ENCODE peak calls at places on chromosomes 3 and 15, in six cellular contexts. One of them, this sample, is unnamed.

GRCh38 chr15:39413558-39413957 is 167.3 kb upstream of the THBS1 start:
- DNase-seq in GM12865: peak; percentile 79
- DNase-seq in AG04449: no peak
- DNase-seq in PC-3: no peak
- DNase-seq in ascending aorta: no peak
- DNase-seq in lung: no peak
- DNase-seq in this sample: no peak

GRCh38 chr3:134291300-134292254 is 40.9 kb upstream of the RYK start:
- DNase-seq in lung: peak; percentile 68
- DNase-seq in PC-3: peak; percentile 13
- DNase-seq in AG04449: peak; percentile 49
- DNase-seq in GM12865: no peak
- DNase-seq in ascending aorta: peak; percentile 76
- DNase-seq in this sample: no peak

GRCh38 chr3:8982509-8982908 is 19.2 kb upstream of the RAD18 start:
- DNase-seq in PC-3: no peak
- DNase-seq in GM12865: no peak
- DNase-seq in ascending aorta: no peak
- DNase-seq in AG04449: no peak
- DNase-seq in lung: no peak
- DNase-seq in this sample: no peak

GRCh38 chr3:150414273-150414672 is 6.2 kb downstream of the TSC22D2 start:
- DNase-seq in ascending aorta: no peak
- DNase-seq in GM12865: no peak
- DNase-seq in AG04449: no peak
- DNase-seq in lung: no peak
- DNase-seq in PC-3: peak; percentile 67
- DNase-seq in this sample: no peak

GRCh38 chr3:195031574-195032003 is 239.4 kb downstream of the XXYLT1 start:
- DNase-seq in AG04449: no peak
- DNase-seq in GM12865: no peak
- DNase-seq in lung: no peak
- DNase-seq in PC-3: peak; percentile 58
- DNase-seq in ascending aorta: peak; percentile 38
- DNase-seq in this sample: no peak

GRCh38 chr15:92617197-92618037 is 38.2 kb downstream of the FAM174B start:
- DNase-seq in lung: peak; percentile 82
- DNase-seq in ascending aorta: peak; percentile 70
- DNase-seq in PC-3: peak; percentile 77
- DNase-seq in AG04449: no peak
- DNase-seq in GM12865: no peak
- DNase-seq in this sample: no peak

GRCh38 chr15:67992834-67993233 is 61.3 kb upstream of the PIAS1 start:
- DNase-seq in GM12865: no peak
- DNase-seq in AG04449: no peak
- DNase-seq in lung: no peak
- DNase-seq in PC-3: peak; percentile 51
- DNase-seq in ascending aorta: no peak
- DNase-seq in this sample: no peak

GRCh38 chr15:45064386-45064785 is 41.4 kb downstream of the SORD start:
- DNase-seq in lung: no peak
- DNase-seq in ascending aorta: no peak
- DNase-seq in PC-3: peak; percentile 18
- DNase-seq in AG04449: no peak
- DNase-seq in GM12865: no peak
- DNase-seq in this sample: no peak

GRCh38 chr3:52811452-52812011 is 16.9 kb downstream of the ITIH3 start:
- DNase-seq in GM12865: no peak
- DNase-seq in PC-3: no peak
- DNase-seq in lung: no peak
- DNase-seq in AG04449: no peak
- DNase-seq in ascending aorta: no peak
- DNase-seq in this sample: no peak

GRCh38 chr3:47782538-47783308 is 1.0 kb upstream of the SMARCC1 start:
- DNase-seq in PC-3: no peak
- DNase-seq in AG04449: no peak
- DNase-seq in ascending aorta: no peak
- DNase-seq in GM12865: peak; percentile 75
- DNase-seq in lung: no peak
- DNase-seq in this sample: no peak

GRCh38 chr15:50181206-50181982 is 602 bp upstream of the SLC27A2 start:
- DNase-seq in lung: no peak
- DNase-seq in GM12865: no peak
- DNase-seq in PC-3: no peak
- DNase-seq in ascending aorta: no peak
- DNase-seq in AG04449: no peak
- DNase-seq in this sample: no peak

GRCh38 chr3:13137808-13138565 is 64.8 kb upstream of the IQSEC1 start:
- DNase-seq in lung: no peak
- DNase-seq in PC-3: no peak
- DNase-seq in GM12865: no peak
- DNase-seq in ascending aorta: peak; percentile 47
- DNase-seq in AG04449: no peak
- DNase-seq in this sample: no peak

GRCh38 chr3:127115691-127116351 is 77.1 kb upstream of the PRR23E start:
- DNase-seq in PC-3: peak; percentile 39
- DNase-seq in ascending aorta: peak; percentile 28
- DNase-seq in AG04449: no peak
- DNase-seq in lung: no peak
- DNase-seq in GM12865: no peak
- DNase-seq in this sample: no peak

GRCh38 chr3:157467165-157467564 is 30.5 kb downstream of the PTX3 start:
- DNase-seq in AG04449: no peak
- DNase-seq in PC-3: peak; percentile 43
- DNase-seq in lung: no peak
- DNase-seq in GM12865: no peak
- DNase-seq in ascending aorta: no peak
- DNase-seq in this sample: no peak

GRCh38 chr3:9178697-9179096 is 70.7 kb downstream of the SRGAP3 start:
- DNase-seq in AG04449: no peak
- DNase-seq in GM12865: no peak
- DNase-seq in ascending aorta: no peak
- DNase-seq in PC-3: no peak
- DNase-seq in lung: no peak
- DNase-seq in this sample: no peak

GRCh38 chr15:86115138-86115801 is 35.6 kb downstream of the AGBL1 start:
- DNase-seq in GM12865: no peak
- DNase-seq in AG04449: no peak
- DNase-seq in lung: no peak
- DNase-seq in ascending aorta: no peak
- DNase-seq in PC-3: no peak
- DNase-seq in this sample: no peak

GRCh38 chr3:141074529-141074928 is 23.4 kb downstream of the SPSB4 start:
- DNase-seq in AG04449: no peak
- DNase-seq in GM12865: no peak
- DNase-seq in ascending aorta: no peak
- DNase-seq in PC-3: no peak
- DNase-seq in lung: no peak
- DNase-seq in this sample: no peak

GRCh38 chr3:128095222-128095703 is 28.3 kb downstream of the RUVBL1 start:
- DNase-seq in AG04449: peak; percentile 82
- DNase-seq in GM12865: peak; percentile 80
- DNase-seq in PC-3: peak; percentile 70
- DNase-seq in lung: peak; percentile 80
- DNase-seq in ascending aorta: peak; percentile 83
- DNase-seq in this sample: peak; percentile 67

GRCh38 chr3:175308105-175308504 is 449.0 kb downstream of the NAALADL2 start:
- DNase-seq in lung: no peak
- DNase-seq in PC-3: no peak
- DNase-seq in AG04449: no peak
- DNase-seq in ascending aorta: no peak
- DNase-seq in GM12865: no peak
- DNase-seq in this sample: no peak

GRCh38 chr15:86558252-86558651 is 478.6 kb downstream of the AGBL1 start:
- DNase-seq in GM12865: no peak
- DNase-seq in ascending aorta: no peak
- DNase-seq in PC-3: no peak
- DNase-seq in AG04449: no peak
- DNase-seq in lung: no peak
- DNase-seq in this sample: no peak

GRCh38 chr3:29655016-29655415 is 374.1 kb downstream of the RBMS3 start:
- DNase-seq in AG04449: no peak
- DNase-seq in ascending aorta: no peak
- DNase-seq in GM12865: no peak
- DNase-seq in PC-3: no peak
- DNase-seq in lung: no peak
- DNase-seq in this sample: no peak

GRCh38 chr15:100758554-100758953 is 121.1 kb upstream of the ALDH1A3 start:
- DNase-seq in lung: no peak
- DNase-seq in GM12865: no peak
- DNase-seq in ascending aorta: no peak
- DNase-seq in PC-3: no peak
- DNase-seq in AG04449: no peak
- DNase-seq in this sample: no peak

GRCh38 chr15:74773731-74774252 is 8.1 kb upstream of the CSK start:
- DNase-seq in lung: no peak
- DNase-seq in ascending aorta: no peak
- DNase-seq in PC-3: no peak
- DNase-seq in AG04449: no peak
- DNase-seq in GM12865: no peak
- DNase-seq in this sample: no peak

GRCh38 chr3:191065183-191065805 is 133.7 kb upstream of the OSTN start:
- DNase-seq in lung: no peak
- DNase-seq in GM12865: no peak
- DNase-seq in PC-3: peak; percentile 69
- DNase-seq in AG04449: no peak
- DNase-seq in ascending aorta: no peak
- DNase-seq in this sample: no peak

GRCh38 chr3:18513091-18513490 is 88.0 kb upstream of the SATB1 start:
- DNase-seq in GM12865: no peak
- DNase-seq in lung: no peak
- DNase-seq in PC-3: no peak
- DNase-seq in AG04449: no peak
- DNase-seq in ascending aorta: no peak
- DNase-seq in this sample: no peak

GRCh38 chr3:86382556-86382955 is 608.4 kb downstream of the VGLL3 start:
- DNase-seq in PC-3: no peak
- DNase-seq in AG04449: no peak
- DNase-seq in ascending aorta: no peak
- DNase-seq in lung: no peak
- DNase-seq in GM12865: no peak
- DNase-seq in this sample: no peak

GRCh38 chr3:27544372-27544865 is 60.2 kb upstream of the SLC4A7 start:
- DNase-seq in GM12865: no peak
- DNase-seq in ascending aorta: no peak
- DNase-seq in lung: no peak
- DNase-seq in PC-3: peak; percentile 92
- DNase-seq in AG04449: no peak
- DNase-seq in this sample: no peak

GRCh38 chr3:13192471-13193213 is 119.4 kb upstream of the IQSEC1 start:
- DNase-seq in ascending aorta: no peak
- DNase-seq in AG04449: no peak
- DNase-seq in lung: no peak
- DNase-seq in PC-3: peak; percentile 37
- DNase-seq in GM12865: no peak
- DNase-seq in this sample: no peak

GRCh38 chr3:113105980-113106379 is 105.4 kb upstream of the BOC start:
- DNase-seq in PC-3: no peak
- DNase-seq in ascending aorta: no peak
- DNase-seq in lung: no peak
- DNase-seq in GM12865: no peak
- DNase-seq in AG04449: no peak
- DNase-seq in this sample: no peak

GRCh38 chr3:21718943-21719591 is 31.9 kb downstream of the ZNF385D start:
- DNase-seq in lung: no peak
- DNase-seq in ascending aorta: no peak
- DNase-seq in AG04449: no peak
- DNase-seq in PC-3: no peak
- DNase-seq in GM12865: no peak
- DNase-seq in this sample: no peak

GRCh38 chr15:84598993-84599392 is 1.8 kb upstream of the ZSCAN2 start:
- DNase-seq in lung: no peak
- DNase-seq in AG04449: no peak
- DNase-seq in ascending aorta: no peak
- DNase-seq in GM12865: peak; percentile 45
- DNase-seq in PC-3: peak; percentile 62
- DNase-seq in this sample: no peak

GRCh38 chr15:70474367-70474681 is 289.0 kb downstream of the UACA start:
- DNase-seq in PC-3: no peak
- DNase-seq in lung: no peak
- DNase-seq in ascending aorta: no peak
- DNase-seq in AG04449: no peak
- DNase-seq in GM12865: no peak
- DNase-seq in this sample: no peak

DNA sequence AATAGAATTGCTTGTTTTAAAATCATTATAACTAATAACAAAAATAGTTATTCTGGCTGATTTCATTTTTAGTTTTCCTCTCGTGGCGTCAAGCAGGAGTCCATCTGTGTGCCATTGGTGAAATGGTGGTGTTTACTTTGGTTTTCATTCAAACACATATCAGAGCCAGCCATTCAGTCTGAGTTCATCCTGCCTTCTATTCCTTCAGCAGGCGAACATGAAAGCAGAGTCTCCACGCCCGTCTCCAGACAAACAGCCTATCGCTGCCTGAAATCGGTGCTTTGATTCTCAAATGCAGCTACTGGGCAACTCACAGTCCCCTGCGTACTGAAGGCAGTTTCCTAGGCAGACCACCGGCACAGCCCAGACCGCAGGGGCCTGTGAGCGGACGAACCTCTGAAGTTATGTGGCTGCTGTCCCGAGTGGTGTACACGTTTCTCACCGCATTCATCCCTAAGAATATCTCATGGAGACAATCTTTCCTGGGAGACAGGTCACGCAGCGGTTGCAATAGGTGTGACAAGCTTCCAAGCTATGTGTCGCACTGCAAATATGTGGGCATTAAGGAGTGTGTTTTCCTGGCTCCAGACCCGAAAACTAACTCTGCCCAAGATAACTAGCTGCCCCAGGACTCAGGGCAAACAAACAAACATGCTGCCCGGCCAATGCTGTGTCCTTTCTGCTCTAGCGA is 17.0 kb upstream of the RYR3 start:
- DNase-seq in AG04449: no peak
- DNase-seq in PC-3: peak; percentile 53
- DNase-seq in ascending aorta: peak; percentile 62
- DNase-seq in lung: no peak
- DNase-seq in GM12865: no peak
- DNase-seq in this sample: no peak
- H3K4me3 ChIP-seq in AG04449: no peak overlapping the region
- H3K4me3 ChIP-seq in PC-3: peak overlapping the region; percentile 60
- H3K4me3 ChIP-seq in ascending aorta: peak overlapping the region; percentile 22
- H3K4me3 ChIP-seq in lung: no peak overlapping the region
- H3K4me3 ChIP-seq in GM12865: no peak overlapping the region
- H3K4me3 ChIP-seq in this sample: no peak overlapping the region

GRCh38 chr15:72227192-72227586 is 3.8 kb downstream of the PKM start:
- DNase-seq in PC-3: peak; percentile 84
- DNase-seq in ascending aorta: no peak
- DNase-seq in GM12865: peak; percentile 82
- DNase-seq in AG04449: no peak
- DNase-seq in lung: no peak
- DNase-seq in this sample: no peak
- H3K4me3 ChIP-seq in PC-3: peak overlapping the region; percentile 93
- H3K4me3 ChIP-seq in ascending aorta: no peak overlapping the region
- H3K4me3 ChIP-seq in GM12865: peak overlapping the region; percentile 91
- H3K4me3 ChIP-seq in AG04449: peak overlapping the region; percentile 59
- H3K4me3 ChIP-seq in lung: no peak overlapping the region
- H3K4me3 ChIP-seq in this sample: no peak overlapping the region

GRCh38 chr3:188365978-188366698 is 212.2 kb downstream of the LPP start:
- DNase-seq in AG04449: no peak
- DNase-seq in lung: no peak
- DNase-seq in GM12865: no peak
- DNase-seq in PC-3: peak; percentile 39
- DNase-seq in ascending aorta: no peak
- DNase-seq in this sample: no peak
- H3K4me3 ChIP-seq in AG04449: no peak overlapping the region
- H3K4me3 ChIP-seq in lung: no peak overlapping the region
- H3K4me3 ChIP-seq in GM12865: no peak overlapping the region
- H3K4me3 ChIP-seq in PC-3: peak overlapping the region; percentile 13
- H3K4me3 ChIP-seq in ascending aorta: no peak overlapping the region
- H3K4me3 ChIP-seq in this sample: no peak overlapping the region

GRCh38 chr3:53815067-53815466 is 31.2 kb downstream of the CHDH start:
- DNase-seq in ascending aorta: peak; percentile 34
- DNase-seq in AG04449: no peak
- DNase-seq in GM12865: no peak
- DNase-seq in PC-3: no peak
- DNase-seq in lung: no peak
- DNase-seq in this sample: no peak
- H3K4me3 ChIP-seq in ascending aorta: no peak overlapping the region
- H3K4me3 ChIP-seq in AG04449: no peak overlapping the region
- H3K4me3 ChIP-seq in GM12865: no peak overlapping the region
- H3K4me3 ChIP-seq in PC-3: no peak overlapping the region
- H3K4me3 ChIP-seq in lung: no peak overlapping the region
- H3K4me3 ChIP-seq in this sample: no peak overlapping the region